ENCODE peak calls at places on chromosomes 1 and 21, in nine cellular contexts. S is occipital lobe; D is activated gamma-delta T cell treated with Interleukin-2 at 50 U/mL for 16 hours; Z is AG10803; H is stimulated activated naive CD8-positive, alpha-beta T cell treated with anti-CD3 and anti-CD28 coated beads, Interleukin-15, amount 100 ng/mL, for 72 hours; E is HTR-8/SVneo; K is hippocampal formation; U is AG04450; W is DMS79 treated with DMSO at 0.1 percent for 48 hours. T is an unnamed sample.

GRCh38 chr1:244104309-244105060 is 53.4 kb downstream of the ZBTB18 start:
- DNase-seq in S (no peak), D (no peak), Z (peak), H (no peak), E (peak), K (no peak), U (peak), W (no peak), T (peak)

GRCh38 chr1:53091841-53092645 is 30.0 kb downstream of the PODN start:
- DNase-seq in S (no peak), D (no peak), Z (peak), H (no peak), E (no peak), K (no peak), U (no peak), W (no peak), T (no peak)

GRCh38 chr21:16572032-16572431 is 842.2 kb downstream of the USP25 start:
- DNase-seq in S (no peak), D (no peak), Z (peak), H (no peak), E (no peak), K (no peak), U (no peak), W (no peak), T (no peak)

GRCh38 chr1:17909634-17910033 is 154.5 kb downstream of the ACTL8 start:
- DNase-seq in S (no peak), D (no peak), Z (peak), H (no peak), E (peak), K (no peak), U (no peak), W (no peak), T (peak)

GRCh38 chr1:39122056-39122455 is 82.4 kb upstream of the MACF1 start:
- DNase-seq in S (no peak), D (no peak), Z (no peak), H (no peak), E (no peak), K (no peak), U (no peak), W (no peak), T (no peak)

GRCh38 chr1:228313536-228314277 is 92.9 kb downstream of the TRIM11 start:
- DNase-seq in S (no peak), D (no peak), Z (no peak), H (no peak), E (no peak), K (no peak), U (no peak), W (no peak), T (peak)

GRCh38 chr1:19460535-19461351 is 24.6 kb downstream of the CAPZB start:
- DNase-seq in S (no peak), D (no peak), Z (no peak), H (no peak), E (no peak), K (no peak), U (no peak), W (no peak), T (no peak)

GRCh38 chr1:82449671-82450070 is 648.9 kb downstream of the ADGRL2 start:
- DNase-seq in S (no peak), D (no peak), Z (peak), H (no peak), E (no peak), K (no peak), U (no peak), W (no peak), T (no peak)